ENCODE peak calls at places on chromosome 17, in nine cellular contexts. H, F, Q, E, M, T, K, G and J are unnamed samples.

GRCh38 chr17:10025976-10026785 is 121.1 kb upstream of the RCVRN start:
- DNase-seq in H (no peak), F (no peak), Q (no peak), E (no peak), M (no peak), T (peak; percentile 71), K (no peak), G (no peak), J (no peak)

GRCh38 chr17:7439462-7440112 is at the start of gene FGF11:
- DNase-seq in H (no peak), F (peak; percentile 87), Q (no peak), E (no peak), M (no peak), T (no peak), K (no peak), G (no peak), J (no peak)

GRCh38 chr17:44122825-44123355 is 551 bp downstream of the HDAC5 start:
- DNase-seq in H (no peak), F (no peak), Q (no peak), E (no peak), M (no peak), T (no peak), K (no peak), G (no peak), J (peak; percentile 21)

GRCh38 chr17:54455251-54455868 is 445.3 kb upstream of the TOM1L1 start:
- DNase-seq in H (no peak), F (no peak), Q (no peak), E (no peak), M (no peak), T (no peak), K (no peak), G (no peak), J (no peak)

GRCh38 chr17:80819422-80820164 is 172.0 kb upstream of the CHMP6 start:
- DNase-seq in H (no peak), F (no peak), Q (no peak), E (no peak), M (no peak), T (no peak), K (no peak), G (no peak), J (no peak)

GRCh38 chr17:70390059-70390458 is 220.7 kb downstream of the KCNJ2 start:
- DNase-seq in H (no peak), F (no peak), Q (no peak), E (no peak), M (no peak), T (no peak), K (no peak), G (no peak), J (no peak)

GRCh38 chr17:75639771-75640555 is 6.7 kb downstream of the SMIM5 start:
- DNase-seq in H (no peak), F (peak; percentile 79), Q (no peak), E (no peak), M (no peak), T (no peak), K (no peak), G (no peak), J (no peak)

GRCh38 chr17:39563476-39563875 is 44.2 kb downstream of the NEUROD2 start:
- DNase-seq in H (no peak), F (no peak), Q (no peak), E (no peak), M (no peak), T (no peak), K (no peak), G (peak; percentile 45), J (no peak)

GRCh38 chr17:41615454-41615853 is 2.9 kb upstream of the KRT16 start:
- DNase-seq in H (peak; percentile 32), F (no peak), Q (no peak), E (no peak), M (no peak), T (no peak), K (no peak), G (no peak), J (no peak)

GRCh38 chr17:77948690-77949114 is 9.8 kb upstream of the TNRC6C start:
- DNase-seq in H (peak; percentile 51), F (no peak), Q (no peak), E (no peak), M (no peak), T (peak; percentile 82), K (peak; percentile 10), G (peak; percentile 54), J (no peak)

GRCh38 chr17:43676471-43676870 is 14.7 kb upstream of the MEOX1 start:
- DNase-seq in H (no peak), F (no peak), Q (no peak), E (no peak), M (no peak), T (no peak), K (no peak), G (no peak), J (no peak)

GRCh38 chr17:78002166-78002565 is 43.7 kb downstream of the TNRC6C start:
- DNase-seq in H (no peak), F (no peak), Q (no peak), E (no peak), M (no peak), T (no peak), K (no peak), G (no peak), J (no peak)

GRCh38 chr17:17606416-17607000 is 15.0 kb upstream of the PEMT start:
- DNase-seq in H (no peak), F (no peak), Q (no peak), E (no peak), M (no peak), T (no peak), K (no peak), G (no peak), J (no peak)

GRCh38 chr17:46144246-46144645 is 49.0 kb downstream of the KANSL1 start:
- DNase-seq in H (no peak), F (no peak), Q (no peak), E (no peak), M (no peak), T (no peak), K (no peak), G (no peak), J (peak; percentile 41)

GRCh38 chr17:41547921-41548843 is 20.1 kb upstream of the KRT19 start:
- DNase-seq in H (peak; percentile 96), F (no peak), Q (peak; percentile 87), E (no peak), M (peak; percentile 51), T (peak; percentile 33), K (peak; percentile 89), G (peak; percentile 97), J (no peak)

GRCh38 chr17:82899941-82900340 is 60.1 kb upstream of the ZNF750 start:
- DNase-seq in H (no peak), F (no peak), Q (no peak), E (no peak), M (no peak), T (no peak), K (no peak), G (no peak), J (no peak)

GRCh38 chr17:6507535-6507934 is 48.8 kb downstream of the PITPNM3 start:
- DNase-seq in H (peak; percentile 51), F (no peak), Q (no peak), E (no peak), M (no peak), T (no peak), K (peak; percentile 47), G (peak; percentile 87), J (no peak)

GRCh38 chr17:21176996-21177395 is 37.0 kb downstream of the TMEM11 start:
- DNase-seq in H (no peak), F (no peak), Q (no peak), E (no peak), M (no peak), T (no peak), K (no peak), G (no peak), J (no peak)

DNA sequence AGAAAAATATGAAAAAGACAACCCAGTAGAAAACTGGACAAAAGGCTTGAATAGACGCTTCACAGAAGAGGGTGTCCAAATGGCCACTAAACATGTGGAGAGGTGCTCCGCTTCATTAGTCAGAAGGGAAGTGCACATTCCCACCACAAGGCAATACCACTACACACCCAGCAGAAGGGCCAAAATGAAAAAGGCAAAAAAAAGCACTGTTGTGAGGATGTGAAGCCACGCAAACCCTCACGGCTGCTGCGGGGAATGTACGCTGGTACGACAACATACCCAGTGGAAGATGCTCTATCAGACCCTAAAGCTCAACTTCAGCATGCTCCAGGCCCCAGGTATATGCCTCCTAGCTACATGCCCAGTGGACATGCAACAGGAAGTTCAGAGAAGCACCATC is 17.0 kb downstream of the PIK3R5 start:
- DNase-seq in H (no peak), F (no peak), Q (no peak), E (no peak), M (no peak), T (no peak), K (no peak), G (no peak), J (no peak)
- TF ChIP-seq CTCF in H (no peak), F (no peak), Q (no peak), E (no peak), M (no peak), T (no peak), K (no peak), G (no peak), J (no peak)

GRCh38 chr17:68600123-68600880 is 865 bp downstream of the FAM20A start:
- DNase-seq in H (no peak), F (peak; percentile 91), Q (no peak), E (no peak), M (peak; percentile 50), T (no peak), K (no peak), G (no peak), J (peak; percentile 12)
- H3K4me3 ChIP-seq in H (no peak overlapping the region), F (peak overlapping the region; percentile 76), Q (peak overlapping the region; percentile 73), E (no peak overlapping the region), M (peak overlapping the region; percentile 73), T (peak overlapping the region; percentile 64), K (peak overlapping the region; percentile 27), G (peak overlapping the region; percentile 51), J (peak overlapping the region; percentile 18)

DNA sequence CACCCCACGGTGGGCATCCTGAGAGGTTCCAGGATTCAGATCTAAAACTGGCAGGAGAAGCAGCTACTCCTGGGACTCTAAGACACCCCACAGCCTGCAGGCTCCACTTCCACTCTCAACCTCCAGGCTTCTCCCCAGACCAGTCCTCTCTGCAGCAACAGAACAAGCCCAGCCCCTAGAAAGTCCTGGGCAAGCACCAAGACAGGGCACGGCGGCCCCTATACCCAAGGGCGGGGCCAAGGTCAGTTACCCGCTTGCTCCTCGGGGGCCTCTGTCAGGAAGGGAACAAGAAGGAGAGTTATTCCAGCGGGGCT is 62.8 kb downstream of the MYO18A start:
- DNase-seq in H (no peak), F (no peak), Q (no peak), E (no peak), M (no peak), T (no peak), K (no peak), G (no peak), J (no peak)
- TF ChIP-seq CTCF in H (no peak), F (no peak), Q (peak; percentile 17), E (no peak), M (peak; percentile 3), T (no peak), K (no peak), G (no peak), J (no peak)

DNA sequence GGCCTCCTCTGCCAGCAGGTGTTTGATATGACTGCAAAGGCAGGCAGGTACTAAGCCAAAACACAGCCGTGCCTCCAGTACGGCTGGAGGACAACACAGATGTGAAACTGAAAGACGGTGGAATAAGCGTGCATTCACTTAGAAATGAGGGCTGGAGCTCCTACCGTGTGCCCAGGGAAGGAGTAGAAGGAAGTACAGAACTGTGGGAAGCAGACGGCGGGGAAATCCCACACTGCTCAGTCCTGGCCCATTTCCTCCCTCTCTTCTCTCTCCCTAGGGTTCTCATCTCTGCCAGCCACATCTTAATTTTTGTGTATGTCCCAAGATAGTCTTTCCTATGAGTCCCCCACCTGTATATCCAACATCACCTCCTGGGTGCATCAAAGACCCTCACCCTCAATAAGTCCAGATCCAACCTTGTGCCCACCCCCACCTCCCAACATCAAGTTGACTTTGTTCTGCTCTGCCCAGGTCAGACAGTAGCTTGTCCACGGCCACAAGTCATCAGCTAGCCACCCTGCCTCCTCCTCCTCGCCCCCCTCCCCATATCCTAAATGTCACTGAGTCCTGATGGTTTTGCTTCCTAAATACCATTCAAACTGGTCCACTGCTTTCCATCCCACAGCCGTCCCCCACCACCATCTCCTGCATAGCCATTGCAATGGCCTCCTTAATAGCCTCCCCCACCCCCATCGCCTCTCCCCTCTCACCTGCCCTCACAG is 77.1 kb upstream of the RPL38 start:
- DNase-seq in H (no peak), F (no peak), Q (no peak), E (no peak), M (no peak), T (no peak), K (no peak), G (no peak), J (no peak)
- H3K4me3 ChIP-seq in H (no peak overlapping the region), F (no peak overlapping the region), Q (no peak overlapping the region), E (no peak overlapping the region), M (no peak overlapping the region), T (no peak overlapping the region), K (no peak overlapping the region), G (no peak overlapping the region), J (no peak overlapping the region)